ENCODE peak calls at places on chromosomes 1 and 21, in nine cellular contexts. W is CD8-positive, alpha-beta T cell; R is pancreas; Y is astrocyte of the spinal cord; E is transverse colon; N is IMR-90; B is foreskin fibroblast; F is A549; Z is fibroblast of lung. I is an unnamed sample.

GRCh38 chr1:16625497-16626408 is 12.4 kb upstream of the NBPF1 start:
- DNase-seq in W (no peak), R (no peak), Y (no peak), E (peak), N (no peak), B (no peak), F (no peak), Z (no peak), I (no peak)

GRCh38 chr1:93908394-93909145 is 660 bp downstream of the GCLM start:
- DNase-seq in W (peak), R (peak), Y (no peak), E (peak), N (no peak), B (peak), F (peak), Z (no peak), I (no peak)

GRCh38 chr1:169707917-169708604 is 3.4 kb downstream of the SELL start:
- DNase-seq in W (no peak), R (no peak), Y (no peak), E (no peak), N (no peak), B (no peak), F (no peak), Z (no peak), I (no peak)

GRCh38 chr1:109248797-109249629 is at the start of gene CELSR2:
- DNase-seq in W (peak), R (peak), Y (peak), E (peak), N (peak), B (peak), F (peak), Z (peak), I (no peak)

GRCh38 chr21:38807481-38807880 is 1.8 kb downstream of the ETS2 start:
- DNase-seq in W (no peak), R (no peak), Y (peak), E (no peak), N (no peak), B (no peak), F (no peak), Z (peak), I (no peak)

GRCh38 chr1:66751160-66751559 is 1.1 kb upstream of the DYNLT5 start:
- DNase-seq in W (no peak), R (no peak), Y (no peak), E (no peak), N (no peak), B (no peak), F (no peak), Z (no peak), I (no peak)

GRCh38 chr1:58755468-58755872 is 28.4 kb downstream of the JUN start:
- DNase-seq in W (peak), R (peak), Y (peak), E (peak), N (peak), B (peak), F (peak), Z (peak), I (peak)

GRCh38 chr1:41900611-41901444 is 17.9 kb downstream of the HIVEP3 start:
- DNase-seq in W (no peak), R (no peak), Y (peak), E (peak), N (peak), B (peak), F (peak), Z (peak), I (no peak)

GRCh38 chr21:29073222-29074006 is at the start of gene CCT8:
- DNase-seq in W (peak), R (peak), Y (peak), E (peak), N (peak), B (peak), F (peak), Z (peak), I (peak)

GRCh38 chr1:234154320-234155251 is 218.7 kb upstream of the COA6 start:
- DNase-seq in W (no peak), R (peak), Y (peak), E (no peak), N (peak), B (peak), F (peak), Z (peak), I (peak)

GRCh38 chr1:159204071-159204790 is 444 bp upstream of the ACKR1 start:
- DNase-seq in W (no peak), R (no peak), Y (no peak), E (no peak), N (no peak), B (no peak), F (no peak), Z (no peak), I (no peak)

GRCh38 chr1:229913491-229913890 is 153.5 kb upstream of the GALNT2 start:
- DNase-seq in W (no peak), R (no peak), Y (no peak), E (no peak), N (no peak), B (no peak), F (no peak), Z (no peak), I (no peak)

GRCh38 chr1:41024953-41025352 is 3.4 kb upstream of the SLFNL1 start:
- DNase-seq in W (no peak), R (no peak), Y (no peak), E (no peak), N (no peak), B (no peak), F (no peak), Z (no peak), I (no peak)

GRCh38 chr1:155208406-155208655 is 164 bp upstream of the MTX1 start:
- DNase-seq in W (no peak), R (no peak), Y (no peak), E (no peak), N (no peak), B (no peak), F (no peak), Z (no peak), I (no peak)

GRCh38 chr1:155208656-155209372 is at the start of gene MTX1:
- DNase-seq in W (peak), R (peak), Y (peak), E (peak), N (peak), B (peak), F (peak), Z (peak), I (no peak)

GRCh38 chr1:155205969-155206593 is 1.6 kb downstream of the THBS3 start:
- DNase-seq in W (no peak), R (no peak), Y (no peak), E (no peak), N (no peak), B (no peak), F (no peak), Z (no peak), I (no peak)

GRCh38 chr1:155207578-155208405 is at the start of gene THBS3:
- DNase-seq in W (no peak), R (no peak), Y (peak), E (no peak), N (peak), B (peak), F (no peak), Z (peak), I (no peak)

GRCh38 chr1:155206891-155207577 is 663 bp downstream of the THBS3 start:
- DNase-seq in W (peak), R (peak), Y (peak), E (peak), N (peak), B (peak), F (peak), Z (peak), I (no peak)
- H3K4me3 ChIP-seq in W (no peak), R (no peak), Y (peak), E (no peak), N (no peak), B (peak), F (no peak), Z (peak), I (peak)

GRCh38 chr1:150549496-150550221 is 451 bp downstream of the ADAMTSL4 start:
- DNase-seq in W (no peak), R (no peak), Y (no peak), E (peak), N (no peak), B (peak), F (no peak), Z (no peak), I (no peak)
- TF ChIP-seq CTCF in W (no peak), R (no peak), Y (no peak), E (no peak), N (peak), B (peak), F (no peak), Z (no peak), I (no peak)

DNA sequence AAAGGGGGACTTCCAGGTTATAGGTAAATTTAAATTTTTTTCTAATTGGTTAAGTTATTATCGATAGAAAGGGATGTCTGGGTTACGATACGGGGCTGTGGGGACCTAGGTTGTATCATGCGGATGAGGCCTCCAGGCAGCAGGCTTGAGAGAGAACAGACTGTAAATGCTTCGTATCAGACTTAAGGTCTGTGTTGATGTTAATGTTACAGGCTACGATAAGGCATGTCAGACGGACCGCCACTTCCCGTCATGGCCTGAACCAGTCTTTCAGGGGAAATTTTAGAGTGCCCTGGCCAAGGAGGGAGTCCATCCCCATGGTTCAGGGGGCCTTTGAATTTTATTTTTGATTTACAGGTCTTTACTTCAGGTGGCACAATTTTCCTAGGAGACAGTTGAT is 16.7 kb downstream of the ABCG1 start:
- DNase-seq in W (no peak), R (no peak), Y (no peak), E (no peak), N (no peak), B (no peak), F (no peak), Z (no peak), I (no peak)
- H3K4me3 ChIP-seq in W (no peak), R (no peak), Y (no peak), E (no peak), N (no peak), B (no peak), F (no peak), Z (no peak), I (no peak)

GRCh38 chr1:6384135-6384534 is 9.4 kb downstream of the ACOT7 start:
- DNase-seq in W (no peak), R (no peak), Y (no peak), E (no peak), N (no peak), B (no peak), F (no peak), Z (no peak), I (no peak)

GRCh38 chr1:6380037-6380436 is 13.5 kb downstream of the ACOT7 start:
- DNase-seq in W (no peak), R (no peak), Y (no peak), E (no peak), N (no peak), B (no peak), F (no peak), Z (no peak), I (no peak)

GRCh38 chr1:6373961-6374720 is 19.4 kb downstream of the ACOT7 start:
- DNase-seq in W (no peak), R (peak), Y (no peak), E (no peak), N (no peak), B (no peak), F (no peak), Z (no peak), I (no peak)

DNA sequence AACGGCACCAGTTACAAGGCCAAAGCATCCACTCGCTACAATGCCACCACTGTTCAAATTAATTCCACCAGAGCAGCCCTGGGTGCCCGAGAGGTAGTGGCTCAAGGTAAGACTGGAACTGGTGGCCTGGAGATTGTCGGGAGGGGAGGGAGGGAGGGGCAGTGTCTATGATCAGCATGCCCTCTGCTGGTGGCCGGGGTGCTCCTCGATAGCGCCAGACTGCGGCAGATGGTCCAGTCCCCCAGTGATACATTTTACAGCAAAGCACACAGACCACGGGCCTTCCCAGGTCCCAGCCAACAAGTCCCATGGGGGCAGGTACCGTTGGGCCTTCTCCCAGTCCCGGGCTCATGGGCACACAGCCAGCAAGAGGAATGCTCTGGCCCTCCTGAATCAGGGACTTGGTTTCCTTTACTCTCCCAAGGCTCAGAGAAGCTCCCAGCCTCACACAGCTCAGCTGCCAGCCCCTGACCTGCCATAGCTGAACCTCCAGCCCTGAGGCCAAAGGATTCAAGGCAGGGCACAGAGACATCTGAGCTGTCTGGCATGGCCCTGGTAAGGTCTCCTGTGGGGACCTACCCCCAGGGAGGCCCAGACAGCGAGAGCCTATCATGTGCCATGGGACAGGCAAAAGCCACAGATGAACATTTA is 15.3 kb downstream of the ACOT7 start:
- DNase-seq in W (no peak), R (no peak), Y (no peak), E (no peak), N (no peak), B (no peak), F (no peak), Z (no peak), I (no peak)
- TF ChIP-seq CTCF in W (no peak), R (no peak), Y (peak), E (no peak), N (no peak), B (no peak), F (peak), Z (no peak), I (no peak)

GRCh38 chr1:1359316-1359667 is 937 bp upstream of the MXRA8 start:
- DNase-seq in W (no peak), R (no peak), Y (peak), E (no peak), N (peak), B (peak), F (no peak), Z (peak), I (peak)
- H3K4me3 ChIP-seq in W (peak), R (no peak), Y (no peak), E (no peak), N (no peak), B (peak), F (no peak), Z (no peak), I (peak)

GRCh38 chr1:236091933-236092318 is 27.0 kb upstream of the NID1 start:
- DNase-seq in W (no peak), R (no peak), Y (no peak), E (no peak), N (no peak), B (no peak), F (no peak), Z (no peak), I (no peak)
- TF ChIP-seq CTCF in W (no peak), R (no peak), Y (no peak), E (no peak), N (no peak), B (no peak), F (no peak), Z (no peak), I (no peak)

DNA sequence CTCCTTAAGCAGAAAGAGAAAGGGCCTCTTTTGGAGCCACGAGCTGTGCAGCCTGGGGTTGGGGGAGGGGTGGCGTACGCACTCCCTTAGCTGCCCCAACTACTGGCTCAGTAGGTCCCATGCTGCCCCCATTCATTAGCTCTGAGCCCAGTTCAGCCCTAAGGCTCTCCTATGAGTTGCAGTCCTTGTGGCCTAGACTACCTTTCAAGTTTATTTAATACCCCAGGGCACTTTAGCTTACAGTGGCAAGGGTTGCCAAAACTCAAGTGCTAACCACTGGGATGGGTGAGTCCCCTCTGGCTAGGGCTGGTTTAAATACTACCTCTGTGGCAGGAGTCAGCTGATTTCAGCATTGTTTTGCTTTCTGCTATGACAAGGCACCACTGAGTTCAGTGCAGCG is 118.2 kb downstream of the ODF2L start:
- DNase-seq in W (no peak), R (no peak), Y (no peak), E (no peak), N (no peak), B (no peak), F (no peak), Z (no peak), I (no peak)
- H3K4me3 ChIP-seq in W (no peak), R (no peak), Y (no peak), E (no peak), N (no peak), B (no peak), F (no peak), Z (no peak), I (no peak)

GRCh38 chr1:204650911-204651570 is 34.5 kb downstream of the LRRN2 start:
- DNase-seq in W (no peak), R (no peak), Y (no peak), E (peak), N (no peak), B (peak), F (no peak), Z (no peak), I (no peak)
- TF ChIP-seq CTCF in W (no peak), R (no peak), Y (no peak), E (no peak), N (no peak), B (no peak), F (no peak), Z (no peak), I (no peak)

I was measured in AG04449.